ENCODE peak calls at places on chromosomes 16 and 17, in five cellular contexts. Y is mucosa of gallbladder, B is choroid plexus epithelial cell, U is GM03348, E is heart left ventricle. Q is an unnamed sample.

GRCh38 chr16:47392114-47392513 is 68.7 kb downstream of the ITFG1 start:
- DNase-seq in Y (no peak), B (peak), E (no peak), U (no peak), Q (peak)

GRCh38 chr17:19645608-19646250 is 2.8 kb upstream of the ALDH3A2 start:
- DNase-seq in U (no peak), Y (peak), E (no peak), B (peak), Q (no peak)

GRCh38 chr17:17500999-17501605 is 4.9 kb upstream of the RASD1 start:
- DNase-seq in E (no peak), B (no peak), U (no peak), Y (no peak), Q (no peak)

GRCh38 chr16:67395458-67396158 is 2.3 kb upstream of the TPPP3 start:
- DNase-seq in B (no peak), Y (no peak), E (no peak), U (no peak), Q (no peak)

GRCh38 chr17:6786618-6787017 is 10.6 kb downstream of the FBXO39 start:
- DNase-seq in E (no peak), B (peak), Y (no peak), U (peak), Q (no peak)

GRCh38 chr17:67021718-67022450 is 22.5 kb upstream of the CACNG1 start:
- DNase-seq in E (no peak), U (no peak), B (no peak), Y (no peak), Q (no peak)

GRCh38 chr17:8185580-8186445 is 4.2 kb downstream of the BORCS6 start:
- DNase-seq in B (peak), Y (peak), U (peak), E (peak), Q (no peak)

GRCh38 chr16:10895053-10895946 is 18.3 kb downstream of the CIITA start:
- DNase-seq in Y (peak), U (peak), E (peak), B (peak), Q (no peak)

GRCh38 chr17:33233855-33234228 is 59.3 kb downstream of the ASIC2 start:
- DNase-seq in Y (peak), E (no peak), B (no peak), U (no peak), Q (no peak)

GRCh38 chr16:46947900-46948547 is 25.4 kb downstream of the DNAJA2 start:
- DNase-seq in Y (no peak), U (peak), E (no peak), B (peak), Q (no peak)

Q was measured in NCI-H2029.